ENCODE peak calls at places on chromosome 7, in five cellular contexts. G is GM12878, P is adrenal gland, N is right lobe of liver, H is esophagus muscularis mucosa. W is an unnamed sample. For H3K27me3, the result is how much of the 10 kb centered on the place peaks cover.

GRCh38 chr7:24715661-24716479 is 41.4 kb downstream of the GSDME start:
- DNase-seq in G (peak), H (peak), P (no peak), N (no peak), W (no peak)

GRCh38 chr7:36186841-36187240 is 33.8 kb downstream of the EEPD1 start:
- DNase-seq in P (no peak), G (no peak), N (no peak), H (no peak), W (peak)

GRCh38 chr7:17429579-17429978 is 131.1 kb downstream of the AHR start:
- DNase-seq in H (no peak), N (no peak), G (no peak), P (no peak), W (no peak)

GRCh38 chr7:112505495-112505894 is 24.7 kb downstream of the LSMEM1 start:
- DNase-seq in P (no peak), G (no peak), N (no peak), H (no peak), W (no peak)

GRCh38 chr7:25779002-25779546 is 372.9 kb upstream of the NFE2L3 start:
- DNase-seq in P (no peak), N (no peak), H (peak), G (no peak), W (no peak)

GRCh38 chr7:74627699-74628411 is 29.7 kb upstream of the GTF2I start:
- DNase-seq in G (no peak), P (peak), N (peak), H (no peak), W (no peak)

GRCh38 chr7:130367836-130368235 is 12.5 kb upstream of the CPA1 start:
- DNase-seq in G (no peak), H (no peak), N (no peak), P (no peak), W (no peak)

GRCh38 chr7:123499211-123499968 is 35.0 kb downstream of the IQUB start:
- DNase-seq in H (no peak), N (no peak), P (no peak), G (no peak), W (no peak)

GRCh38 chr7:111329367-111330234 is 232.7 kb downstream of the IMMP2L start:
- DNase-seq in H (no peak), P (no peak), N (no peak), G (no peak), W (no peak)

GRCh38 chr7:2445898-2446555 is 30.2 kb downstream of the GRIFIN start:
- DNase-seq in G (no peak), N (no peak), H (no peak), P (no peak), W (no peak)

GRCh38 chr7:143331179-143331825 is 15.4 kb downstream of the CLCN1 start:
- DNase-seq in H (no peak), N (no peak), G (no peak), P (no peak), W (peak)

GRCh38 chr7:1087462-1087809 is 477 bp upstream of the GPER1 start:
- DNase-seq in G (no peak), P (no peak), N (no peak), H (no peak), W (no peak)

GRCh38 chr7:139673230-139673629 is 104.6 kb downstream of the HIPK2 start:
- DNase-seq in P (peak), N (no peak), G (peak), H (no peak), W (no peak)

GRCh38 chr7:70799841-70800405 is 332.0 kb upstream of the GALNT17 start:
- DNase-seq in P (no peak), G (no peak), H (peak), N (no peak), W (no peak)

GRCh38 chr7:45715471-45716352 is 141.5 kb downstream of the ADCY1 start:
- DNase-seq in P (peak), G (no peak), N (peak), H (peak), W (no peak)

GRCh38 chr7:47435889-47436312 is 146.0 kb downstream of the TNS3 start:
- DNase-seq in H (no peak), N (no peak), P (peak), G (no peak), W (peak)

GRCh38 chr7:139106959-139107358 is 2.6 kb downstream of the ZC3HAV1 start:
- DNase-seq in P (no peak), G (no peak), H (no peak), N (no peak), W (no peak)

GRCh38 chr7:134320201-134320600 is 3.5 kb upstream of the SLC35B4 start:
- DNase-seq in H (peak), G (no peak), N (no peak), P (no peak), W (no peak)

GRCh38 chr7:83365746-83366145 is 203.1 kb upstream of the PCLO start:
- DNase-seq in P (no peak), G (no peak), N (no peak), H (no peak), W (no peak)

GRCh38 chr7:63067897-63068585 is 930.6 kb upstream of the ZNF722 start:
- DNase-seq in H (peak), P (no peak), N (no peak), G (no peak), W (no peak)

GRCh38 chr7:55185321-55185802 is 166.5 kb downstream of the EGFR start:
- DNase-seq in G (no peak), N (no peak), H (no peak), P (no peak), W (no peak)

GRCh38 chr7:44967571-44968446 is 11.0 kb downstream of the MYO1G start:
- DNase-seq in N (peak), G (no peak), H (no peak), P (peak), W (no peak)

GRCh38 chr7:158516524-158516923 is 71.1 kb downstream of the PTPRN2 start:
- DNase-seq in H (no peak), P (no peak), N (no peak), G (no peak), W (no peak)

GRCh38 chr7:2019693-2020511 is 212.8 kb downstream of the MAD1L1 start:
- DNase-seq in H (no peak), G (no peak), P (peak), N (peak), W (no peak)

GRCh38 chr7:2974093-2974819 is 69.4 kb downstream of the CARD11 start:
- DNase-seq in H (no peak), P (no peak), G (no peak), N (no peak), W (no peak)

GRCh38 chr7:100674441-100675407 is 1.2 kb downstream of the GNB2 start:
- DNase-seq in N (peak), G (no peak), H (no peak), P (peak), W (no peak)

GRCh38 chr7:77466455-77466854 is 50.3 kb upstream of the GSAP start:
- DNase-seq in H (no peak), N (no peak), G (no peak), P (no peak), W (no peak)

GRCh38 chr7:134174797-134175261 is 47.7 kb downstream of the LRGUK start:
- DNase-seq in H (no peak), P (no peak), N (no peak), G (peak), W (no peak)

GRCh38 chr7:54946764-54947163 is 72.1 kb upstream of the EGFR start:
- DNase-seq in G (no peak), N (no peak), H (no peak), P (no peak), W (no peak)

GRCh38 chr7:155860840-155861479 is 48.7 kb upstream of the SHH start:
- DNase-seq in N (peak), G (no peak), P (peak), H (peak), W (peak)

DNA sequence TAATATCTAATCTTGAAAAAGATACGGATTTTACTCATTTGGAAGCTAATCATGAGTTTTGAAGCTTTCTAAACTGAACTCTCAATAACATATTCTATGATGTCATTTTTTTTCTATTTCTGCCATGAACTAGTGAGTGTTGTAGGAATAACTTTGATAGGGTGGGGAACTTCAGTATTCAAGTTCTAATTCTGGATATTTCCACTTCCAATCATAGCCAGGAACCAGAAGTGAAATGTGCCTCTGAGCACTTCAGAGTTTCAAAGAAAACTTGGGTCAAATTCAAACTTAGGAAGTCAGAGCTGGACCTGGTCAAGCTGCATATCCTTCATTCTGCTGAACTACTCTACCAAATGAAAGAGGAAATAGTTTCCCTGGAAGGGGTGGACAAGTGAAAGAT is 847 bp downstream of the AGMO start:
- DNase-seq in H (no peak), G (no peak), P (no peak), N (no peak), W (no peak)
- H3K4me3 ChIP-seq in H (no peak), G (no peak), P (no peak), N (peak), W (no peak)

GRCh38 chr7:150715738-150716137 is 675 bp upstream of the GIMAP1 start:
- DNase-seq in H (no peak), N (no peak), G (no peak), P (no peak), W (no peak)

GRCh38 chr7:150717821-150718420 is 1.5 kb downstream of the GIMAP1 start:
- DNase-seq in N (no peak), H (no peak), G (no peak), P (no peak), W (no peak)

GRCh38 chr7:150716939-150717338 is 526 bp downstream of the GIMAP1 start:
- DNase-seq in G (no peak), P (no peak), N (no peak), H (no peak), W (no peak)

GRCh38 chr7:150715293-150715692 is 1.1 kb upstream of the GIMAP1 start:
- DNase-seq in N (no peak), P (no peak), H (no peak), G (no peak), W (no peak)

DNA sequence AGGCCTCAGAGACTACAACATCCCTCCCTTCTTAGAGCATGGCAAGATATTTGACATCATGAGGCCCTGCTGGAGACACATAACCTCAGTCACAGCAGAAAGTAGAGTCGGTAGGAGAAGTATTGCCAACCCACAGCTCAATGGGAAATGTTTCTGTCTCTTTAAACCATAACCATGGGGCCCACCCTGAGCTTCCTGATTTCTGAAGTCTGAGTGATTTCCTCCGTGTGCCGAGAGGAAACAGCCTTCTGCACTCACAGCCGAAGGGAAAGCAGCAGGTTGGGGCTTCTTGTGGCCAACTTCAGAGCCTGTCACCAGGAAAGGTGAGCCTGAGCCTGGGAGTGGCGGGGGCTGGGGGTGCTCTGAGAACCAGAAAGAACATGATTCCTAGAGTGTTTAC is at the start of gene GIMAP1:
- DNase-seq in N (no peak), G (no peak), H (no peak), P (peak), W (no peak)
- TF ChIP-seq POLR2A in N (peak), G (peak), H (no peak), P (no peak), W (no peak)

GRCh38 chr7:30450123-30450982 is 28.2 kb downstream of the NOD1 start:
- DNase-seq in H (no peak), N (no peak), G (no peak), P (no peak), W (no peak)
- H3K27me3 ChIP-seq in H (under half), N (under half), G (under half), P (under half), W (under half)

GRCh38 chr7:27170494-27170811 is 3.7 kb downstream of the HOXA10 start:
- DNase-seq in G (no peak), P (no peak), H (no peak), N (no peak), W (no peak)
- H3K4me3 ChIP-seq in G (no peak), P (no peak), H (no peak), N (no peak), W (no peak)

GRCh38 chr7:101814081-101814995 is 3.1 kb upstream of the CUX1 start:
- DNase-seq in N (peak), P (peak), G (no peak), H (no peak), W (peak)
- TF ChIP-seq POLR2A in N (peak), P (no peak), G (no peak), H (no peak), W (no peak)

DNA sequence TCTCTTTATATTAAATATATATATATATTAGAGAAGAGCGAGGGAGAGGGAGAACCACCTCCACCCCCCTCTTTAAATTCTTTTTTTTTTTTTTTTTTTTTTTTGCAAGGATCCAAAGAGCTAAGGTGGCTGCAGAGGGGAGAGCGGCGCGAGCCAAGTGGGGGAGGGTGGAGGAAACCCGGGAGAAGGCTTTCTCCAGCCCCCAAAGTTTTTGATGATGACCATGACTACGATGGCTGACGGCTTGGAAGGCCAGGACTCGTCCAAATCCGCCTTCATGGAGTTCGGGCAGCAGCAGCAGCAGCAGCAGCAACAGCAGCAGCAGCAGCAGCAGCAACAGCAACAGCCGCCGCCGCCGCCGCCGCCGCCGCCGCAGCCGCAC is 402 bp downstream of the DLX6 start:
- DNase-seq in P (no peak), H (no peak), G (no peak), N (no peak), W (no peak)
- H3K27me3 ChIP-seq in P (half or more), H (half or more), G (under half), N (half or more), W (under half)

GRCh38 chr7:117322741-117323584 is at the start of gene WNT2:
- DNase-seq in G (no peak), P (no peak), H (no peak), N (no peak), W (no peak)
- H3K4me3 ChIP-seq in G (peak), P (peak), H (peak), N (peak), W (peak)

DNA sequence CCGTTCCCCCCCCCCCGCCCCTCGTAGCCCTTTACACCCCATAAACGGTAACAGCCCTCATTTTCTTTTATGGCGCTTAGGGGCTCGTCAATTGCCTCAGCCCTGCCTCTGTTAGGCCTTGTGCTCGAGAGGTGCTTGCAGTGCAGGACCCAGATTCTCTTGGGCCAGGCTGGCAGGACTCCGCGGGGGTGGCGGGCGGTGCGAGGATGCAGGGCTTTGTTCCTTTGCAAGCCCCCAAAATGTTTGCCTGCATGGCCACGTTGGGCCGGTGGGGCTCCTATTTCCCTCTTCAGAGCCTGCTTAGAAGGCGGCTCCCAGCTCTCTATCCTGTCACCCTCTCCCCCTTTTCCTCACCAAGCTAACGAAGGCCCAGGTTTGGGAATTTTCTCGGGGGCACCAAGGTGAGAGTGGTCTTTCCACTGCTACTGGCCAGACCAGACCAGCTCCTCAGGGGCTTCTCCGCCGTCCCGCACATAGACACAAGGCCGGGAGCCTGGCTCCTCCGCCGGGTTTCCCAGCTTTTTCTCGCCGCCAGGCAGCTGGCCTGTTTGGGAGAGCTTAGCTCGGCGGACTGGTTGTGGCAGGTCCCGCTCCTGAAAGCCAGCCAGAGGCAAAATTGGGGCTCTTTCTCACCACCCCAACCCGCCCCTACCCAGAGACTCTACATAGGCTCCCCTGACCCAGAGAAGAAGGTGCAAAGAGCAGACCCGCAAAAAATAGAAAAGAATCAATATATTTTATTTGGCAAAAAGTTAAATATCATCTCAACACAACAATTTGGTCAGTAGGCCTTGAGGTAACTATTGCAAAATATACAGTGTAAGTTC is 3.4 kb downstream of the HOXA9 start:
- DNase-seq in G (no peak), N (no peak), P (no peak), H (no peak), W (no peak)
- TF ChIP-seq POLR2A in G (no peak), N (no peak), P (no peak), H (no peak), W (no peak)

DNA sequence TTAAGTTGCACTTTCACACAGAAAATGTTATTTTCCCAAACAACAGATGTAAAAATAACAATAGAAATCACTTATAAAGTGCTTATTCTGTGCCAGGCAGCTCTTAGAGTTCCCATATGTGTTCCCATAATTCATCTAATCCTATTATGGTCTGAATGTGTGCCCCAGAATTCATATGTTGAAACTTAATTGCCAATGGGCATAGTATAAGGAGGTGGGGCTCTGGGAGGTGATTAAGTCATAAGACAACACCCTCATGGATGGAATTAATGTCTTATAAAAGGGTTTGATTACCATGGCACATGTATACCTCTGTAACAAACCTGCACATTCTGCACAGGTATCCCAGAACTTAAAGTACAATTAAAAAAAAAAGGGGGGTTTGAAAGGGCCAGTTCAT is 92.7 kb downstream of the FZD1 start:
- DNase-seq in P (no peak), G (no peak), H (no peak), N (no peak), W (no peak)
- H3K27me3 ChIP-seq in P (under half), G (under half), H (under half), N (under half), W (under half)

GRCh38 chr7:99167072-99167471 is 23.2 kb upstream of the SMURF1 start:
- DNase-seq in N (no peak), H (no peak), P (no peak), G (no peak), W (peak)

GRCh38 chr7:99170065-99170729 is 26.3 kb upstream of the SMURF1 start:
- DNase-seq in P (no peak), H (no peak), N (no peak), G (no peak), W (no peak)

GRCh38 chr7:99173787-99174186 is 29.9 kb upstream of the SMURF1 start:
- DNase-seq in G (no peak), N (peak), H (no peak), P (no peak), W (no peak)

GRCh38 chr7:99170730-99171074 is 26.8 kb upstream of the SMURF1 start:
- DNase-seq in P (no peak), N (peak), H (no peak), G (no peak), W (no peak)

GRCh38 chr7:99171731-99172130 is 27.8 kb upstream of the SMURF1 start:
- DNase-seq in H (no peak), N (no peak), P (no peak), G (no peak), W (no peak)
- H3K4me3 ChIP-seq in H (no peak), N (no peak), P (no peak), G (no peak), W (no peak)

W was measured in stomach.